ENCODE peak calls at places on chromosomes 16 and 17, in seven cellular contexts. R, O, J, X, Z, F and W are unnamed samples.

GRCh38 chr17:56812971-56813388 is 20.7 kb downstream of the C17orf67 start:
- DNase-seq in X (no peak), F (peak), J (no peak), O (no peak), Z (no peak), R (no peak), W (no peak)

GRCh38 chr17:1997587-1998425 is 27.3 kb downstream of the RTN4RL1 start:
- DNase-seq in X (no peak), J (no peak), R (no peak), Z (no peak), F (no peak), O (peak), W (no peak)

GRCh38 chr17:72658675-72659074 is 433.8 kb downstream of the SLC39A11 start:
- DNase-seq in J (no peak), Z (no peak), R (no peak), O (no peak), F (no peak), X (no peak), W (no peak)

GRCh38 chr16:86297391-86297790 is 212.9 kb upstream of the FOXF1 start:
- DNase-seq in F (no peak), Z (no peak), O (no peak), J (no peak), X (no peak), R (no peak), W (no peak)

GRCh38 chr17:75267403-75268232 is 3.4 kb downstream of the MIF4GD start:
- DNase-seq in R (no peak), J (no peak), X (no peak), F (no peak), O (no peak), Z (no peak), W (no peak)

GRCh38 chr17:34011599-34011998 is 243.5 kb upstream of the CCL2 start:
- DNase-seq in R (no peak), J (no peak), Z (no peak), X (no peak), F (no peak), O (no peak), W (no peak)

GRCh38 chr17:57916925-57917858 is 38.0 kb downstream of the CUEDC1 start:
- DNase-seq in J (peak), Z (no peak), X (peak), R (no peak), O (no peak), F (no peak), W (peak)

GRCh38 chr16:73095885-73096341 is 48.0 kb upstream of the ZFHX3 start:
- DNase-seq in R (no peak), O (no peak), J (no peak), X (no peak), Z (no peak), F (peak), W (no peak)

GRCh38 chr17:61453563-61453962 is 1.3 kb downstream of the TBX4 start:
- DNase-seq in J (no peak), R (no peak), O (no peak), X (no peak), F (no peak), Z (no peak), W (no peak)

GRCh38 chr17:70636517-70637133 is 467.3 kb downstream of the KCNJ2 start:
- DNase-seq in O (peak), F (peak), J (no peak), Z (no peak), X (no peak), R (peak), W (no peak)

GRCh38 chr16:56865394-56866062 is 521 bp downstream of the SLC12A3 start:
- DNase-seq in O (no peak), J (no peak), R (no peak), F (no peak), X (no peak), Z (no peak), W (no peak)

GRCh38 chr17:69500911-69501429 is 86.5 kb downstream of the MAP2K6 start:
- DNase-seq in O (no peak), F (peak), J (no peak), X (no peak), R (no peak), Z (no peak), W (no peak)

GRCh38 chr16:996672-997071 is 15.1 kb downstream of the SOX8 start:
- DNase-seq in O (no peak), X (no peak), R (no peak), F (no peak), J (peak), Z (no peak), W (no peak)

GRCh38 chr16:84286568-84287220 is 8.0 kb upstream of the WFDC1 start:
- DNase-seq in O (no peak), F (no peak), J (no peak), X (no peak), Z (no peak), R (peak), W (peak)

GRCh38 chr17:72569193-72569946 is 448.6 kb downstream of the SOX9 start:
- DNase-seq in R (no peak), J (no peak), F (no peak), O (no peak), Z (no peak), X (no peak), W (no peak)

GRCh38 chr17:44502598-44503079 is 567 bp downstream of the GPATCH8 start:
- DNase-seq in R (no peak), F (peak), J (no peak), O (no peak), Z (no peak), X (no peak), W (peak)

GRCh38 chr17:16962804-16963203 is 9.1 kb downstream of the TNFRSF13B start:
- DNase-seq in O (no peak), R (no peak), X (no peak), F (no peak), J (no peak), Z (no peak), W (no peak)

GRCh38 chr17:79214940-79215604 is 140.4 kb downstream of the ENGASE start:
- DNase-seq in F (peak), X (no peak), O (no peak), Z (no peak), J (no peak), R (no peak), W (no peak)

GRCh38 chr17:59093702-59094231 is 12.9 kb downstream of the TRIM37 start:
- DNase-seq in J (no peak), O (no peak), F (no peak), Z (no peak), X (no peak), R (peak), W (peak)

GRCh38 chr17:46212634-46213435 is 19.6 kb upstream of the KANSL1 start:
- DNase-seq in R (peak), F (peak), O (peak), J (peak), X (peak), Z (peak), W (peak)

GRCh38 chr17:32519769-32520701 is 33.2 kb downstream of the CDK5R1 start:
- DNase-seq in R (peak), Z (peak), J (peak), O (peak), X (peak), F (no peak), W (peak)

GRCh38 chr16:31063843-31064611 is 10.0 kb downstream of the ZNF668 start:
- DNase-seq in Z (no peak), R (no peak), X (no peak), J (no peak), O (no peak), F (no peak), W (no peak)

GRCh38 chr16:85393674-85394510 is 219.2 kb upstream of the GSE1 start:
- DNase-seq in Z (peak), F (peak), X (peak), O (peak), R (peak), J (peak), W (peak)

GRCh38 chr16:29729116-29729521 is 16.7 kb downstream of the C16orf54 start:
- DNase-seq in Z (no peak), J (no peak), X (no peak), R (peak), F (peak), O (peak), W (no peak)

GRCh38 chr16:86270696-86271095 is 239.6 kb upstream of the FOXF1 start:
- DNase-seq in X (no peak), Z (no peak), F (no peak), R (no peak), O (no peak), J (no peak), W (no peak)

GRCh38 chr17:28467456-28468025 is 5.9 kb upstream of the SLC13A2 start:
- DNase-seq in R (no peak), O (no peak), Z (no peak), X (no peak), F (no peak), J (no peak), W (no peak)

GRCh38 chr16:25912321-25912720 is 220.6 kb downstream of the HS3ST4 start:
- DNase-seq in R (no peak), J (no peak), O (no peak), X (no peak), Z (no peak), F (no peak), W (no peak)